ENCODE peak calls at places on chromosomes 16 and 17, in eight cellular contexts. One of them, this sample, is unnamed.

GRCh38 chr17:39639566-39640458 is 2.9 kb downstream of the STARD3 start:
- DNase-seq in OCI-M1: no peak
- DNase-seq in left cardiac atrium: no peak
- DNase-seq in AG08395: no peak
- DNase-seq in retinal pigment epithelial cell: no peak
- DNase-seq in cardiac muscle cell: no peak
- DNase-seq in NCI-H1105: no peak
- DNase-seq in naive B cell: no peak
- DNase-seq in this sample: no peak

GRCh38 chr16:53789159-53789558 is 85.2 kb downstream of the FTO start:
- DNase-seq in NCI-H1105: no peak
- DNase-seq in cardiac muscle cell: peak; percentile 82
- DNase-seq in retinal pigment epithelial cell: peak; percentile 48
- DNase-seq in AG08395: peak; percentile 71
- DNase-seq in OCI-M1: peak; percentile 24
- DNase-seq in left cardiac atrium: no peak
- DNase-seq in naive B cell: no peak
- DNase-seq in this sample: no peak

GRCh38 chr16:75820672-75821071 is 94.4 kb upstream of the CPHXL start:
- DNase-seq in naive B cell: no peak
- DNase-seq in retinal pigment epithelial cell: no peak
- DNase-seq in AG08395: no peak
- DNase-seq in NCI-H1105: no peak
- DNase-seq in OCI-M1: peak; percentile 11
- DNase-seq in cardiac muscle cell: no peak
- DNase-seq in left cardiac atrium: no peak
- DNase-seq in this sample: peak; percentile 94

GRCh38 chr17:68461122-68461539 is 3.8 kb upstream of the WIPI1 start:
- DNase-seq in naive B cell: no peak
- DNase-seq in retinal pigment epithelial cell: no peak
- DNase-seq in NCI-H1105: no peak
- DNase-seq in left cardiac atrium: no peak
- DNase-seq in OCI-M1: peak; percentile 73
- DNase-seq in cardiac muscle cell: no peak
- DNase-seq in AG08395: no peak
- DNase-seq in this sample: no peak

GRCh38 chr17:39622380-39623006 is 4.3 kb upstream of the PPP1R1B start:
- DNase-seq in AG08395: no peak
- DNase-seq in cardiac muscle cell: no peak
- DNase-seq in retinal pigment epithelial cell: no peak
- DNase-seq in NCI-H1105: no peak
- DNase-seq in naive B cell: no peak
- DNase-seq in left cardiac atrium: no peak
- DNase-seq in OCI-M1: no peak
- DNase-seq in this sample: no peak

GRCh38 chr16:69119536-69119935 is 12.9 kb downstream of the CHTF8 start:
- DNase-seq in OCI-M1: no peak
- DNase-seq in NCI-H1105: no peak
- DNase-seq in retinal pigment epithelial cell: no peak
- DNase-seq in cardiac muscle cell: no peak
- DNase-seq in AG08395: no peak
- DNase-seq in naive B cell: no peak
- DNase-seq in left cardiac atrium: no peak
- DNase-seq in this sample: no peak

GRCh38 chr17:68585643-68586042 is 15.5 kb downstream of the FAM20A start:
- DNase-seq in retinal pigment epithelial cell: no peak
- DNase-seq in left cardiac atrium: no peak
- DNase-seq in NCI-H1105: no peak
- DNase-seq in cardiac muscle cell: no peak
- DNase-seq in naive B cell: no peak
- DNase-seq in OCI-M1: no peak
- DNase-seq in AG08395: no peak
- DNase-seq in this sample: no peak

GRCh38 chr16:8972843-8973586 is 9.3 kb upstream of the USP7 start:
- DNase-seq in cardiac muscle cell: peak; percentile 51
- DNase-seq in naive B cell: no peak
- DNase-seq in OCI-M1: no peak
- DNase-seq in AG08395: peak; percentile 45
- DNase-seq in left cardiac atrium: no peak
- DNase-seq in retinal pigment epithelial cell: no peak
- DNase-seq in NCI-H1105: no peak
- DNase-seq in this sample: no peak

GRCh38 chr17:58813712-58814111 is 58.1 kb downstream of the PPM1E start:
- DNase-seq in NCI-H1105: no peak
- DNase-seq in OCI-M1: no peak
- DNase-seq in AG08395: no peak
- DNase-seq in naive B cell: no peak
- DNase-seq in cardiac muscle cell: no peak
- DNase-seq in retinal pigment epithelial cell: no peak
- DNase-seq in left cardiac atrium: no peak
- DNase-seq in this sample: no peak

GRCh38 chr17:81900181-81900820 is 1.7 kb upstream of the NPB start:
- DNase-seq in cardiac muscle cell: no peak
- DNase-seq in naive B cell: no peak
- DNase-seq in retinal pigment epithelial cell: no peak
- DNase-seq in OCI-M1: no peak
- DNase-seq in left cardiac atrium: no peak
- DNase-seq in NCI-H1105: no peak
- DNase-seq in AG08395: no peak
- DNase-seq in this sample: no peak

GRCh38 chr17:16915752-16916556 is 56.0 kb downstream of the TNFRSF13B start:
- DNase-seq in naive B cell: peak; percentile 14
- DNase-seq in AG08395: peak; percentile 69
- DNase-seq in cardiac muscle cell: peak; percentile 57
- DNase-seq in retinal pigment epithelial cell: no peak
- DNase-seq in left cardiac atrium: no peak
- DNase-seq in NCI-H1105: peak; percentile 70
- DNase-seq in OCI-M1: peak; percentile 29
- DNase-seq in this sample: peak; percentile 76

GRCh38 chr16:58299757-58300349 is 5.0 kb upstream of the PRSS54 start:
- DNase-seq in naive B cell: no peak
- DNase-seq in NCI-H1105: no peak
- DNase-seq in AG08395: peak; percentile 5
- DNase-seq in left cardiac atrium: no peak
- DNase-seq in retinal pigment epithelial cell: no peak
- DNase-seq in OCI-M1: peak; percentile 15
- DNase-seq in cardiac muscle cell: peak; percentile 36
- DNase-seq in this sample: peak; percentile 27

GRCh38 chr17:78226752-78227454 is 4.5 kb upstream of the TMEM235 start:
- DNase-seq in cardiac muscle cell: no peak
- DNase-seq in OCI-M1: no peak
- DNase-seq in AG08395: no peak
- DNase-seq in naive B cell: no peak
- DNase-seq in NCI-H1105: no peak
- DNase-seq in left cardiac atrium: no peak
- DNase-seq in retinal pigment epithelial cell: no peak
- DNase-seq in this sample: no peak

GRCh38 chr16:68746951-68747350 is 9.9 kb downstream of the CDH1 start:
- DNase-seq in NCI-H1105: no peak
- DNase-seq in left cardiac atrium: no peak
- DNase-seq in retinal pigment epithelial cell: no peak
- DNase-seq in naive B cell: no peak
- DNase-seq in AG08395: no peak
- DNase-seq in OCI-M1: no peak
- DNase-seq in cardiac muscle cell: no peak
- DNase-seq in this sample: no peak